ENCODE peak calls at places on chromosomes 3 and 15, in six cellular contexts. S is GM12878, B is heart left ventricle, E is ovary, F is IMR-90, P is HCT116. Z is an unnamed sample.
A peak's percentile ranks its signal among the peaks of the same experiment; 100 is the strongest.

GRCh38 chr15:48406911-48407310 is 75.7 kb downstream of the DUT start:
- DNase-seq in P (no peak), B (no peak), E (no peak), F (no peak), S (no peak), Z (no peak)

GRCh38 chr15:58318517-58318916 is 113.3 kb upstream of the LIPC start:
- DNase-seq in F (no peak), P (no peak), B (no peak), E (no peak), S (no peak), Z (no peak)

GRCh38 chr3:44045476-44046275 is 196.0 kb upstream of the TOPAZ1 start:
- DNase-seq in S (peak; percentile 98), P (no peak), F (no peak), E (no peak), B (peak; percentile 23), Z (no peak)

GRCh38 chr3:30467596-30468238 is 138.7 kb upstream of the TGFBR2 start:
- DNase-seq in B (no peak), P (no peak), F (peak; percentile 61), S (no peak), E (no peak), Z (no peak)

GRCh38 chr15:63439536-63440264 is 58.1 kb upstream of the CA12 start:
- DNase-seq in F (peak; percentile 65), P (no peak), B (no peak), S (no peak), E (no peak), Z (no peak)

GRCh38 chr3:183108002-183108449 is 8.7 kb upstream of the MCCC1 start:
- DNase-seq in E (no peak), B (no peak), F (peak; percentile 44), P (no peak), S (no peak), Z (no peak)

GRCh38 chr3:150377601-150378466 is 30.3 kb upstream of the TSC22D2 start:
- DNase-seq in E (no peak), F (peak; percentile 10), S (no peak), P (no peak), B (no peak), Z (no peak)

GRCh38 chr3:30544811-30545210 is 61.6 kb upstream of the TGFBR2 start:
- DNase-seq in F (peak; percentile 93), P (no peak), B (peak; percentile 10), S (no peak), E (no peak), Z (peak; percentile 35)

GRCh38 chr3:190060401-190060800 is 60.3 kb downstream of the P3H2 start:
- DNase-seq in S (no peak), E (no peak), B (no peak), P (no peak), F (no peak), Z (no peak)

GRCh38 chr3:111080357-111080937 is 8.8 kb downstream of the NECTIN3 start:
- DNase-seq in S (no peak), P (no peak), F (peak; percentile 78), B (no peak), E (no peak), Z (no peak)

GRCh38 chr3:21390136-21390535 is 360.9 kb downstream of the ZNF385D start:
- DNase-seq in E (no peak), P (no peak), F (peak; percentile 7), S (no peak), B (no peak), Z (no peak)

GRCh38 chr3:13016726-13017255 is 56.4 kb downstream of the IQSEC1 start:
- DNase-seq in B (no peak), F (no peak), S (no peak), P (no peak), E (no peak), Z (no peak)
- H3K27ac ChIP-seq in B (peak overlapping the region; percentile 79), F (no peak overlapping the region), S (peak overlapping the region; percentile 99), P (no peak overlapping the region), E (no peak overlapping the region), Z (peak overlapping the region; percentile 81)

GRCh38 chr15:67084561-67084960 is 19.2 kb downstream of the SMAD3 start:
- DNase-seq in S (no peak), F (no peak), E (no peak), B (no peak), P (no peak), Z (no peak)

GRCh38 chr15:67082007-67082536 is 16.7 kb downstream of the SMAD3 start:
- DNase-seq in S (no peak), E (no peak), B (no peak), P (no peak), F (no peak), Z (peak; percentile 62)

GRCh38 chr15:67080900-67081431 is 15.6 kb downstream of the SMAD3 start:
- DNase-seq in E (no peak), S (peak; percentile 99), F (peak; percentile 84), B (peak; percentile 35), P (no peak), Z (peak; percentile 92)

GRCh38 chr15:67085237-67085817 is 19.9 kb downstream of the SMAD3 start:
- DNase-seq in B (no peak), E (no peak), F (no peak), S (no peak), P (no peak), Z (no peak)

DNA sequence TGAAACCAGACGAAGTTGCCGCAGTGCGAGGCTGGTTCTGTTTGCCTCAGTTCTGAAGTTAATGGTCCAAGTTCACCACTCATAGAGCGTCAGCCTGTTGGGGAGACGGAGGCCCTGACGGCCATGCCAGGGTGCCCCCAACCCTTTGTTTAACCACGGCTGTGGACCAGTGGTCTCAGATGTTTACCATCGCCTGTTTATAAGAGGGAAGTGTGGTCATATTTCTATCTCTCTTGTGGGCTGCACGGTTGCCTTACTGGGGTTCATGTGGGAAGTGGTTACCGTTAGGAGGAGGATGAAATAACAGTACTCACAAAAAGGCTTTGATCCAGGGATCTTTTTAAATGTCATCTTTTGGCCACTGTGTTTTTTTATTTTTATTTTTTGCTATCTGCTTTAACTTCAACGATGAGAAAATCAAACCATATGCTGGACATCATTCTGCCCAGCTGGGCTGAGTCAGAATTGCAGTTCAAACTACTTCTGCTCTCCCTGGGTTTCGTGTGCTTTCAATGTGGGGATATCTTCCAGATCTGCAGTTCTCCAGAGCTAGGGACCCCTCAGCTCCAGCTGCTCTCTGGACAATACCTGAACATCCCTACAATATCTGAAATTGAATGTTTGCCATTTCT is 17.8 kb downstream of the SMAD3 start:
- DNase-seq in F (peak; percentile 71), E (no peak), S (no peak), P (no peak), B (no peak), Z (no peak)
- TF ChIP-seq POLR2A in F (no peak), E (no peak), S (peak; percentile 41), P (no peak), B (no peak), Z (no peak)

GRCh38 chr3:149377408-149378111 is at the start of gene TM4SF1:
- DNase-seq in B (peak; percentile 83), F (peak; percentile 97), E (peak; percentile 51), S (no peak), P (no peak), Z (no peak)
- H3K4me3 ChIP-seq in B (peak within 1 kb of the TSS; percentile 65), F (peak within 1 kb of the TSS; percentile 54), E (peak within 1 kb of the TSS; percentile 31), S (no peak within 1 kb of the TSS), P (no peak within 1 kb of the TSS), Z (peak within 1 kb of the TSS; percentile 41)

GRCh38 chr3:23804441-23805227 is 1.1 kb upstream of the UBE2E1 start:
- DNase-seq in F (no peak), S (no peak), E (no peak), P (no peak), B (no peak), Z (no peak)
- H3K27ac ChIP-seq in F (no peak overlapping the region), S (no peak overlapping the region), E (no peak overlapping the region), P (no peak overlapping the region), B (no peak overlapping the region), Z (peak overlapping the region; percentile 46)

GRCh38 chr3:48662753-48663488 is at the start of gene CELSR3:
- DNase-seq in S (peak; percentile 33), B (peak; percentile 67), E (peak; percentile 68), F (peak; percentile 90), P (peak; percentile 75), Z (no peak)
- TF ChIP-seq POLR2A in S (peak; percentile 45), B (no peak), E (no peak), F (peak; percentile 49), P (no peak), Z (no peak)

GRCh38 chr15:99454941-99455795 is 110.6 kb upstream of the MEF2A start:
- DNase-seq in S (no peak), E (peak; percentile 82), B (peak; percentile 92), P (peak; percentile 51), F (peak; percentile 98), Z (peak; percentile 85)
- H3K4me3 ChIP-seq in S (no peak overlapping the region), E (peak overlapping the region; percentile 20), B (peak overlapping the region; percentile 9), P (no peak overlapping the region), F (no peak overlapping the region), Z (peak overlapping the region; percentile 18)

GRCh38 chr15:40325188-40325587 is 1.7 kb downstream of the INAFM2 start:
- DNase-seq in B (no peak), S (no peak), F (peak; percentile 37), P (no peak), E (no peak), Z (no peak)
- H3K27ac ChIP-seq in B (peak overlapping the region; percentile 87), S (no peak overlapping the region), F (no peak overlapping the region), P (no peak overlapping the region), E (no peak overlapping the region), Z (peak overlapping the region; percentile 79)

GRCh38 chr15:65868546-65869126 is 655 bp upstream of the RAB11A start:
- DNase-seq in F (no peak), P (no peak), B (no peak), E (no peak), S (no peak), Z (no peak)

GRCh38 chr15:65869127-65869953 is at the start of gene RAB11A:
- DNase-seq in S (peak; percentile 85), F (peak; percentile 96), B (peak; percentile 95), P (peak; percentile 94), E (peak; percentile 95), Z (peak; percentile 94)

GRCh38 chr15:65873271-65873670 is 4.0 kb downstream of the RAB11A start:
- DNase-seq in B (no peak), E (no peak), F (no peak), P (no peak), S (no peak), Z (no peak)

GRCh38 chr15:65869954-65870871 is 922 bp downstream of the RAB11A start:
- DNase-seq in B (peak; percentile 60), S (no peak), P (no peak), F (peak; percentile 31), E (no peak), Z (peak; percentile 9)

GRCh38 chr15:65870889-65871533 is 1.7 kb downstream of the RAB11A start:
- DNase-seq in B (no peak), S (no peak), F (peak; percentile 77), P (no peak), E (no peak), Z (no peak)
- TF ChIP-seq POLR2A in B (no peak), S (peak; percentile 14), F (no peak), P (no peak), E (no peak), Z (no peak)

GRCh38 chr15:51623386-51623938 is 891 bp upstream of the DMXL2 start:
- DNase-seq in E (no peak), P (no peak), F (no peak), B (no peak), S (no peak), Z (no peak)
- H3K4me3 ChIP-seq in E (peak overlapping the region; percentile 60), P (peak overlapping the region; percentile 81), F (peak overlapping the region; percentile 83), B (peak overlapping the region; percentile 84), S (peak overlapping the region; percentile 75), Z (peak overlapping the region; percentile 87)

GRCh38 chr3:167736264-167736787 is 805 bp downstream of the SERPINI1 start:
- DNase-seq in S (no peak), B (no peak), E (no peak), F (no peak), P (no peak), Z (no peak)
- H3K27ac ChIP-seq in S (no peak overlapping the region), B (no peak overlapping the region), E (no peak overlapping the region), F (no peak overlapping the region), P (no peak overlapping the region), Z (no peak overlapping the region)